ENCODE peak calls at places on chromosomes 7 and 10, in seven cellular contexts. W is activated T-helper 1 cell treated with anti-CD3 and anti-CD28 coated beads, Interleukin-12 subunit alpha, Interleukin-12 subunit beta, Interleukin-2, Interleukin-4 antibody, amounts not matched to agents 30 ng/mL and 10 ng/mL and 1 ng/mL, durations not matched to agents 14 hours and 24 hours and 36 hours; H is KBM-7; C is hippocampal formation; R is CD8-positive, alpha-beta memory T cell; G is M059J; Q is CD8-positive, alpha-beta T cell. N is an unnamed sample.

GRCh38 chr7:1693991-1694524 is 24.0 kb downstream of the ELFN1 start:
- DNase-seq in R (no peak), Q (no peak), W (no peak), H (no peak), C (peak; percentile 33), G (peak; percentile 52), N (no peak)

GRCh38 chr10:76178561-76179292 is 747.3 kb downstream of the LRMDA start:
- DNase-seq in C (no peak), R (no peak), H (no peak), G (no peak), W (no peak), Q (no peak), N (no peak)

GRCh38 chr10:124734311-124735166 is 9.6 kb downstream of the FAM53B start:
- DNase-seq in Q (peak; percentile 58), C (no peak), R (peak; percentile 43), H (no peak), W (no peak), G (no peak), N (no peak)

GRCh38 chr7:926061-927030 is 28.1 kb downstream of the ADAP1 start:
- DNase-seq in H (no peak), W (no peak), C (peak; percentile 58), R (no peak), Q (peak; percentile 6), G (no peak), N (no peak)

GRCh38 chr10:95789928-95790327 is 34.0 kb downstream of the ENTPD1 start:
- DNase-seq in R (no peak), H (no peak), Q (no peak), G (no peak), W (no peak), C (no peak), N (peak; percentile 8)

GRCh38 chr10:9060314-9060713 is 1005.8 kb downstream of the GATA3 start:
- DNase-seq in R (no peak), G (no peak), H (no peak), W (no peak), Q (no peak), C (no peak), N (no peak)

GRCh38 chr10:59907918-59908807 is 1.8 kb upstream of the CCDC6 start:
- DNase-seq in C (peak; percentile 43), W (peak; percentile 44), R (peak; percentile 27), Q (peak; percentile 36), G (peak; percentile 85), H (peak; percentile 89), N (peak; percentile 44)

GRCh38 chr10:5594271-5595036 is 69.7 kb downstream of the CALML3 start:
- DNase-seq in R (no peak), Q (no peak), W (no peak), H (no peak), C (no peak), G (no peak), N (no peak)

GRCh38 chr7:138916731-138917130 is 64.5 kb downstream of the KIAA1549 start:
- DNase-seq in Q (no peak), C (no peak), W (no peak), G (no peak), H (no peak), R (no peak), N (no peak)

GRCh38 chr10:13882112-13882711 is 295.4 kb downstream of the PRPF18 start:
- DNase-seq in C (no peak), H (peak; percentile 83), Q (no peak), G (peak; percentile 95), R (no peak), W (no peak), N (peak; percentile 57)

GRCh38 chr10:62744136-62744535 is 60.4 kb upstream of the ADO start:
- DNase-seq in Q (no peak), R (no peak), C (no peak), H (no peak), G (peak; percentile 55), W (no peak), N (no peak)

GRCh38 chr10:68154211-68154497 is 44.9 kb downstream of the MYPN start:
- DNase-seq in G (peak; percentile 24), Q (no peak), R (no peak), H (no peak), W (no peak), C (peak; percentile 2), N (no peak)

GRCh38 chr7:132249591-132249971 is 326.7 kb downstream of the PLXNA4 start:
- DNase-seq in H (no peak), G (peak; percentile 29), Q (no peak), R (no peak), C (no peak), W (no peak), N (no peak)

GRCh38 chr7:36232555-36232954 is 79.5 kb downstream of the EEPD1 start:
- DNase-seq in R (no peak), C (no peak), G (no peak), W (no peak), Q (no peak), H (no peak), N (no peak)

N was measured in GF-D8.